ENCODE peak calls at places on chromosomes 7 and 10, in nine cellular contexts. O, R, U, D, I, G, X, F and Z are unnamed samples.

GRCh38 chr7:40569326-40569725 is 434.5 kb downstream of the SUGCT start:
- DNase-seq in O (no peak), R (no peak), U (no peak), D (no peak), I (no peak), G (no peak), X (no peak), F (no peak), Z (no peak)

GRCh38 chr7:11212816-11213215 is 239.1 kb downstream of the PHF14 start:
- DNase-seq in O (peak; percentile 92), R (no peak), U (no peak), D (peak; percentile 92), I (no peak), G (no peak), X (no peak), F (peak; percentile 67), Z (no peak)

GRCh38 chr10:92240289-92241157 is 50.4 kb downstream of the CPEB3 start:
- DNase-seq in O (peak; percentile 35), R (no peak), U (peak; percentile 29), D (peak; percentile 78), I (peak; percentile 76), G (peak; percentile 19), X (peak; percentile 2), F (peak; percentile 84), Z (no peak)

GRCh38 chr7:117612637-117613036 is 132.8 kb downstream of the CFTR start:
- DNase-seq in O (no peak), R (no peak), U (no peak), D (no peak), I (no peak), G (no peak), X (no peak), F (no peak), Z (no peak)

GRCh38 chr10:24513155-24513554 is 210.5 kb downstream of the ARHGAP21 start:
- DNase-seq in O (peak; percentile 6), R (peak; percentile 0), U (no peak), D (no peak), I (no peak), G (no peak), X (no peak), F (peak; percentile 27), Z (peak; percentile 11)

GRCh38 chr10:62852961-62853702 is 37.0 kb upstream of the EGR2 start:
- DNase-seq in O (no peak), R (peak; percentile 19), U (no peak), D (no peak), I (no peak), G (no peak), X (no peak), F (no peak), Z (no peak)

GRCh38 chr10:77909755-77910375 is 16.7 kb downstream of the DLG5 start:
- DNase-seq in O (peak; percentile 38), R (no peak), U (no peak), D (no peak), I (peak; percentile 66), G (no peak), X (no peak), F (peak; percentile 77), Z (peak; percentile 56)

GRCh38 chr7:151313857-151314256 is 27.8 kb upstream of the NUB1 start:
- DNase-seq in O (no peak), R (peak; percentile 11), U (no peak), D (no peak), I (no peak), G (no peak), X (no peak), F (peak; percentile 15), Z (no peak)

GRCh38 chr10:123618224-123618623 is 47.9 kb upstream of the GPR26 start:
- DNase-seq in O (no peak), R (no peak), U (no peak), D (no peak), I (no peak), G (no peak), X (no peak), F (no peak), Z (no peak)

GRCh38 chr7:80334908-80335307 is 177.0 kb downstream of the GNAT3 start:
- DNase-seq in O (no peak), R (no peak), U (no peak), D (no peak), I (no peak), G (no peak), X (no peak), F (no peak), Z (no peak)

GRCh38 chr10:101006593-101007098 is 7.0 kb downstream of the LZTS2 start:
- DNase-seq in O (no peak), R (no peak), U (no peak), D (no peak), I (no peak), G (no peak), X (no peak), F (no peak), Z (no peak)

GRCh38 chr10:78957471-78958039 is 111.2 kb upstream of the ZMIZ1 start:
- DNase-seq in O (no peak), R (no peak), U (no peak), D (no peak), I (no peak), G (no peak), X (no peak), F (peak; percentile 32), Z (no peak)

GRCh38 chr7:16422917-16423316 is 1.6 kb upstream of the CRPPA start:
- DNase-seq in O (no peak), R (no peak), U (no peak), D (no peak), I (no peak), G (no peak), X (no peak), F (no peak), Z (no peak)

GRCh38 chr7:5479133-5479745 is 55.6 kb upstream of the TNRC18 start:
- DNase-seq in O (no peak), R (no peak), U (no peak), D (no peak), I (no peak), G (no peak), X (no peak), F (peak; percentile 40), Z (no peak)

GRCh38 chr10:12965571-12965970 is 35.9 kb downstream of the CCDC3 start:
- DNase-seq in O (no peak), R (no peak), U (no peak), D (no peak), I (no peak), G (no peak), X (no peak), F (no peak), Z (no peak)

GRCh38 chr7:37289781-37290180 is 158.9 kb downstream of the ELMO1 start:
- DNase-seq in O (no peak), R (no peak), U (no peak), D (no peak), I (no peak), G (no peak), X (no peak), F (no peak), Z (no peak)

GRCh38 chr7:43716598-43716997 is 12.7 kb downstream of the COA1 start:
- DNase-seq in O (no peak), R (no peak), U (no peak), D (no peak), I (no peak), G (no peak), X (no peak), F (no peak), Z (no peak)

GRCh38 chr7:140242057-140243031 is 65.6 kb upstream of the KDM7A start:
- DNase-seq in O (no peak), R (no peak), U (no peak), D (peak; percentile 91), I (no peak), G (no peak), X (no peak), F (no peak), Z (no peak)

GRCh38 chr7:55537458-55537825 is 34.9 kb downstream of the VOPP1 start:
- DNase-seq in O (no peak), R (no peak), U (no peak), D (no peak), I (no peak), G (no peak), X (no peak), F (no peak), Z (no peak)

GRCh38 chr10:60901561-60902235 is 42.3 kb downstream of the RHOBTB1 start:
- DNase-seq in O (no peak), R (no peak), U (no peak), D (peak; percentile 82), I (no peak), G (no peak), X (no peak), F (no peak), Z (no peak)

GRCh38 chr10:92103376-92104084 is 180.0 kb downstream of the BTAF1 start:
- DNase-seq in O (no peak), R (no peak), U (no peak), D (no peak), I (no peak), G (no peak), X (no peak), F (no peak), Z (no peak)

GRCh38 chr10:93412801-93413200 is 69.3 kb downstream of the MYOF start:
- DNase-seq in O (no peak), R (no peak), U (no peak), D (peak; percentile 82), I (no peak), G (peak; percentile 2), X (no peak), F (no peak), Z (no peak)

GRCh38 chr7:70392870-70393269 is 739.1 kb upstream of the GALNT17 start:
- DNase-seq in O (no peak), R (no peak), U (no peak), D (peak; percentile 54), I (no peak), G (no peak), X (no peak), F (no peak), Z (no peak)

GRCh38 chr7:26346611-26347200 is 55.0 kb downstream of the SNX10 start:
- DNase-seq in O (peak; percentile 64), R (no peak), U (no peak), D (no peak), I (no peak), G (no peak), X (no peak), F (peak; percentile 12), Z (peak; percentile 72)

GRCh38 chr7:157041004-157041403 is 30.5 kb upstream of the MNX1 start:
- DNase-seq in O (no peak), R (no peak), U (no peak), D (peak; percentile 51), I (no peak), G (no peak), X (no peak), F (no peak), Z (no peak)

GRCh38 chr10:77419056-77419455 is 218.6 kb downstream of the KCNMA1 start:
- DNase-seq in O (no peak), R (no peak), U (no peak), D (no peak), I (no peak), G (no peak), X (no peak), F (no peak), Z (no peak)

GRCh38 chr7:157013101-157013500 is 2.6 kb upstream of the MNX1 start:
- DNase-seq in O (no peak), R (no peak), U (no peak), D (no peak), I (no peak), G (no peak), X (no peak), F (no peak), Z (no peak)

GRCh38 chr10:114363745-114364460 is 40.4 kb downstream of the AFAP1L2 start:
- DNase-seq in O (no peak), R (no peak), U (no peak), D (no peak), I (no peak), G (no peak), X (no peak), F (no peak), Z (peak; percentile 23)

GRCh38 chr10:124349231-124349992 is 69.3 kb downstream of the OAT start:
- DNase-seq in O (no peak), R (no peak), U (no peak), D (no peak), I (no peak), G (no peak), X (no peak), F (no peak), Z (no peak)

GRCh38 chr7:80974396-80975358 is 55.8 kb upstream of the SEMA3C start:
- DNase-seq in O (no peak), R (no peak), U (no peak), D (no peak), I (no peak), G (no peak), X (no peak), F (no peak), Z (no peak)

GRCh38 chr10:26475448-26475847 is 37.3 kb downstream of the APBB1IP start:
- DNase-seq in O (no peak), R (no peak), U (no peak), D (no peak), I (no peak), G (no peak), X (no peak), F (no peak), Z (no peak)